ENCODE peak calls at places on chromosomes 2 and 18, in nine cellular contexts. T, X, Q, F, I, A, O, D and H are unnamed samples.

GRCh38 chr18:3449702-3450357 is at the start of gene TGIF1:
- DNase-seq in T (peak), X (no peak), Q (peak), F (peak), I (peak), A (peak), O (peak), D (peak), H (peak)

GRCh38 chr2:37886745-37887144 is 38.3 kb upstream of the RMDN2 start:
- DNase-seq in T (no peak), X (peak), Q (no peak), F (peak), I (no peak), A (no peak), O (peak), D (no peak), H (no peak)

GRCh38 chr2:104965900-104966299 is 72.0 kb upstream of the MRPS9 start:
- DNase-seq in T (no peak), X (no peak), Q (no peak), F (no peak), I (no peak), A (no peak), O (no peak), D (no peak), H (no peak)

GRCh38 chr2:41967426-41968181 is 80.2 kb upstream of the PKDCC start:
- DNase-seq in T (no peak), X (no peak), Q (peak), F (peak), I (no peak), A (no peak), O (no peak), D (no peak), H (peak)

GRCh38 chr2:176742271-176742670 is 470.3 kb upstream of the HNRNPA3 start:
- DNase-seq in T (no peak), X (no peak), Q (no peak), F (no peak), I (no peak), A (no peak), O (no peak), D (no peak), H (no peak)

GRCh38 chr18:14179306-14179705 is 47.1 kb upstream of the ZNF519 start:
- DNase-seq in T (no peak), X (no peak), Q (no peak), F (peak), I (no peak), A (no peak), O (peak), D (no peak), H (no peak)

GRCh38 chr2:217906787-217907186 is 96.0 kb downstream of the TNS1 start:
- DNase-seq in T (no peak), X (no peak), Q (no peak), F (peak), I (no peak), A (peak), O (no peak), D (no peak), H (no peak)

GRCh38 chr2:182941121-182941713 is 74.8 kb upstream of the FRZB start:
- DNase-seq in T (no peak), X (no peak), Q (no peak), F (no peak), I (no peak), A (no peak), O (no peak), D (no peak), H (no peak)

GRCh38 chr2:238060096-238060541 is 682 bp upstream of the SCLY start:
- DNase-seq in T (no peak), X (no peak), Q (no peak), F (peak), I (no peak), A (no peak), O (no peak), D (no peak), H (no peak)

GRCh38 chr18:48563027-48563426 is 24.2 kb downstream of the CTIF start:
- DNase-seq in T (no peak), X (peak), Q (no peak), F (peak), I (no peak), A (no peak), O (peak), D (no peak), H (no peak)

GRCh38 chr18:38459086-38459485 is 893.5 kb upstream of the CELF4 start:
- DNase-seq in T (no peak), X (no peak), Q (no peak), F (no peak), I (no peak), A (no peak), O (no peak), D (no peak), H (no peak)

GRCh38 chr18:66993492-66993891 is 389.6 kb upstream of the CDH19 start:
- DNase-seq in T (no peak), X (no peak), Q (no peak), F (no peak), I (no peak), A (no peak), O (no peak), D (no peak), H (no peak)

GRCh38 chr2:132446460-132446859 is 29.9 kb downstream of the GPR39 start:
- DNase-seq in T (no peak), X (no peak), Q (no peak), F (no peak), I (no peak), A (no peak), O (no peak), D (no peak), H (no peak)

GRCh38 chr18:3499498-3499897 is 49.5 kb downstream of the TGIF1 start:
- DNase-seq in T (no peak), X (no peak), Q (no peak), F (no peak), I (no peak), A (no peak), O (peak), D (no peak), H (no peak)

GRCh38 chr2:32008811-32009478 is 1.9 kb downstream of the MEMO1 start:
- DNase-seq in T (no peak), X (no peak), Q (no peak), F (peak), I (no peak), A (no peak), O (peak), D (no peak), H (peak)

GRCh38 chr2:32012872-32013271 is 2.1 kb upstream of the MEMO1 start:
- DNase-seq in T (no peak), X (no peak), Q (no peak), F (peak), I (no peak), A (no peak), O (no peak), D (no peak), H (no peak)

GRCh38 chr2:32009479-32010256 is 1.1 kb downstream of the MEMO1 start:
- DNase-seq in T (no peak), X (no peak), Q (peak), F (peak), I (peak), A (peak), O (peak), D (no peak), H (peak)

GRCh38 chr2:32011566-32011960 is 755 bp upstream of the MEMO1 start:
- DNase-seq in T (no peak), X (no peak), Q (no peak), F (peak), I (no peak), A (no peak), O (no peak), D (no peak), H (peak)

DNA sequence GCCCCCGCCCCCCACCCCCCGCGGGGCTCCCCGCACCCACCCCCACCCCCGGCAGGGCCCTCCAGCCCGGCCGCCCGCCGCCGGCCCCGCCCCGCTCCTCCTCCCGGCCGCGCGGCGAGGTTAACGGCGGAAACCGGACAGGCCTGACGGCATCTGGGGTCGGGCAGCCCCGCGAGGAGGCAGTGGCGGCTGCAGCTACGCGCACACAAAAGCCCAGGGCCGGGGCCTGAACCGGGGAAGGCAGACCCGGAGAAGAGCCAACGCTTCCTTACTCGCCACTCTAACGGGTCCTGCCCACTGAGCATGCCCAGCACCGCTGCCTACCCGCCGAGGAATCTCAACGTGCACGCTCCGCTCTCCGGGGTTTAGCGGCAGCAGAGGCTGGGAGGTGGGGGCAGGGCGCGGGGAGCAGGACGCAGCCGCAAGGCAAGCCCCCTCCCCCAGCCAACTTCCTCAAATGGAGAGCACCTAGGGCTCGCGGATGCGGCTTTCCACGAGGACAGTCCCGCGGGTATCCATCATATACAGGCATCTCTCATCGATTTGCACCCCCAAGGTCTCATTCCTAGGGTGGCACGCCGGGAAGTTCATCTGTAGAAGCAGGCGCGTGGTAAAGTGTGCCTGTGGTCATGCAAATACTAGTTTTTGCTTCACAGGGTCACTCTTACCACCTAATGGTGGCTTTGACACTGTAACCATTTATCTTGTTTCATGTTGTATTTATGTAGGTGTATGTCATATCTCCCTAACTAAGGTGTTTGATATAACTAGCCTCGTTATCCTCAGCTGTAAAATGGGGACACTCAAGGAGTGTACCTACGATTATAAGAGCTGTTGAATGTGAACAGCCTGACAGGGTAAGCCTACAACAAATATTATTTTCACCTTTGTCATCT is at the start of gene MEMO1:
- DNase-seq in T (peak), X (peak), Q (peak), F (peak), I (peak), A (peak), O (peak), D (peak), H (peak)
- TF ChIP-seq CTCF in T (no peak), X (no peak), Q (peak), F (no peak), I (no peak), A (peak), O (no peak), D (no peak), H (no peak)

GRCh38 chr2:36530178-36530982 is 67.6 kb downstream of the FEZ2 start:
- DNase-seq in T (no peak), X (peak), Q (no peak), F (peak), I (no peak), A (no peak), O (peak), D (no peak), H (no peak)

GRCh38 chr2:36528761-36529392 is 69.1 kb downstream of the FEZ2 start:
- DNase-seq in T (no peak), X (no peak), Q (no peak), F (no peak), I (no peak), A (no peak), O (no peak), D (no peak), H (no peak)

GRCh38 chr2:36528274-36528673 is 69.7 kb downstream of the FEZ2 start:
- DNase-seq in T (no peak), X (no peak), Q (no peak), F (no peak), I (no peak), A (no peak), O (no peak), D (no peak), H (no peak)

GRCh38 chr2:36534275-36534799 is 63.6 kb downstream of the FEZ2 start:
- DNase-seq in T (no peak), X (no peak), Q (no peak), F (no peak), I (no peak), A (no peak), O (no peak), D (no peak), H (no peak)

DNA sequence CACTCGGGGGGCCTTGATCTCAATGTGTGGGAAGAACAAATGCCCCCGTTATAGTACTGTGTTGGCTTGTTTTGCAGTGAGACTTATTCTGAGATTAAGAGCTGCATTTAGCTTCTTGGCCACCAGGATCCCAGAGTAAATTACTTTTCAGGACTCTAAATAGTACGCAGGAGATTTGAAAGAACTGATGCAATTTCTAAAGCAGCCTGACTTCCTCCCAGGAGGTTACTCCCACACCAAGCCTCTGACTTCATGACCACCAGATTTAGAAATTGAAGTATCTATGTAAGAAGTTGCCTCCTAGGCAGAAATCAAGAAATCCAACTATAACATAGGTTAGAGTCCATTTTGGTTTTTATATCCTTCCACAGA is 67.0 kb downstream of the FEZ2 start:
- DNase-seq in T (no peak), X (no peak), Q (no peak), F (peak), I (no peak), A (no peak), O (peak), D (no peak), H (no peak)
- TF ChIP-seq CTCF in T (no peak), X (no peak), Q (no peak), F (peak), I (no peak), A (no peak), O (peak), D (no peak), H (no peak)

GRCh38 chr18:63298393-63299015 is 21.1 kb downstream of the BCL2 start:
- DNase-seq in T (no peak), X (no peak), Q (no peak), F (no peak), I (no peak), A (no peak), O (no peak), D (no peak), H (no peak)
- TF ChIP-seq CTCF in T (no peak), X (no peak), Q (no peak), F (no peak), I (no peak), A (no peak), O (no peak), D (no peak), H (no peak)

GRCh38 chr18:58048243-58048642 is 4.2 kb downstream of the NEDD4L start:
- DNase-seq in T (no peak), X (no peak), Q (no peak), F (peak), I (no peak), A (no peak), O (no peak), D (no peak), H (no peak)
- TF ChIP-seq CTCF in T (no peak), X (no peak), Q (no peak), F (no peak), I (no peak), A (no peak), O (no peak), D (no peak), H (no peak)

GRCh38 chr2:73937899-73938298 is 11.2 kb downstream of the DGUOK start:
- DNase-seq in T (no peak), X (no peak), Q (no peak), F (no peak), I (no peak), A (no peak), O (no peak), D (no peak), H (no peak)

GRCh38 chr2:73937103-73937885 is 10.6 kb downstream of the DGUOK start:
- DNase-seq in T (no peak), X (no peak), Q (no peak), F (no peak), I (no peak), A (no peak), O (peak), D (no peak), H (peak)

GRCh38 chr2:73942664-73943063 is 16.0 kb downstream of the DGUOK start:
- DNase-seq in T (no peak), X (no peak), Q (no peak), F (no peak), I (no peak), A (no peak), O (no peak), D (no peak), H (no peak)

GRCh38 chr2:73938761-73939352 is 12.2 kb downstream of the DGUOK start:
- DNase-seq in T (no peak), X (peak), Q (no peak), F (no peak), I (no peak), A (no peak), O (peak), D (no peak), H (no peak)

GRCh38 chr2:73939419-73939818 is 12.7 kb downstream of the DGUOK start:
- DNase-seq in T (no peak), X (no peak), Q (no peak), F (no peak), I (no peak), A (no peak), O (peak), D (no peak), H (peak)
- TF ChIP-seq CTCF in T (no peak), X (no peak), Q (peak), F (peak), I (no peak), A (no peak), O (no peak), D (peak), H (no peak)

DNA sequence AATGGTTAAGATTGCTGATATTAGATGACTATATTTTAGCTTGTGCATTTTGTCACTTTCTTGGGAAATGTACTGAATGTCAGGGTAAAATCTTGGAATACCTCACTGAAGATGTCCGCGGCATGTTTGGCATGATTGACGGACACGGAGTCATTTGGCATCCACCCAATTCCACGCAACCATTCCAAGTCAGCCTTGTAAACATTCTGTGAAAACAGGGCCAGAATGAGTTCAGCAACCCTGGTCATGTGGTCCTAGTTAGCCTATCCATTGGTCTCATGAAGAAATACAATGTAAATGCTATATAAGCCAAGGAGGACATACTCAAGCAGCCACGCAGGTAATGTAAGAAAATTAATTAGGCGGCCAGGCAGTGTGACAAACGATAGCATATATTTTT is 159.5 kb downstream of the RIF1 start:
- DNase-seq in T (no peak), X (no peak), Q (no peak), F (no peak), I (no peak), A (no peak), O (peak), D (no peak), H (no peak)
- TF ChIP-seq CTCF in T (no peak), X (no peak), Q (no peak), F (no peak), I (no peak), A (no peak), O (no peak), D (no peak), H (no peak)